ENCODE peak calls at places on chromosomes 2 and 18, in six cellular contexts. One of them, this sample, is unnamed.

GRCh38 chr18:55509631-55510372 is 78.2 kb downstream of the TCF4 start:
- DNase-seq in lower lobe of right lung: no peak
- DNase-seq in fibroblast of the aortic adventitia: peak; percentile 76
- DNase-seq in GM10248: peak; percentile 45
- DNase-seq in Panc1: no peak
- DNase-seq in fibroblast of pulmonary artery: peak; percentile 84
- DNase-seq in this sample: no peak

GRCh38 chr2:134301099-134301970 is 47.5 kb downstream of the MGAT5 start:
- DNase-seq in lower lobe of right lung: no peak
- DNase-seq in fibroblast of the aortic adventitia: peak; percentile 81
- DNase-seq in GM10248: no peak
- DNase-seq in Panc1: no peak
- DNase-seq in fibroblast of pulmonary artery: peak; percentile 63
- DNase-seq in this sample: no peak

GRCh38 chr18:68734311-68734710 is 19.4 kb upstream of the TMX3 start:
- DNase-seq in lower lobe of right lung: no peak
- DNase-seq in fibroblast of the aortic adventitia: peak; percentile 37
- DNase-seq in GM10248: no peak
- DNase-seq in Panc1: no peak
- DNase-seq in fibroblast of pulmonary artery: no peak
- DNase-seq in this sample: no peak

GRCh38 chr2:79453918-79454317 is 58.9 kb upstream of the CTNNA2 start:
- DNase-seq in lower lobe of right lung: no peak
- DNase-seq in fibroblast of the aortic adventitia: no peak
- DNase-seq in GM10248: no peak
- DNase-seq in Panc1: no peak
- DNase-seq in fibroblast of pulmonary artery: peak; percentile 2
- DNase-seq in this sample: no peak

GRCh38 chr2:113173563-113174368 is at the start of gene PSD4:
- DNase-seq in lower lobe of right lung: peak; percentile 88
- DNase-seq in fibroblast of the aortic adventitia: no peak
- DNase-seq in GM10248: peak; percentile 90
- DNase-seq in Panc1: no peak
- DNase-seq in fibroblast of pulmonary artery: no peak
- DNase-seq in this sample: peak; percentile 72

GRCh38 chr2:54975598-54976507 is 74.4 kb downstream of the RTN4 start:
- DNase-seq in lower lobe of right lung: no peak
- DNase-seq in fibroblast of the aortic adventitia: no peak
- DNase-seq in GM10248: no peak
- DNase-seq in Panc1: no peak
- DNase-seq in fibroblast of pulmonary artery: no peak
- DNase-seq in this sample: no peak

GRCh38 chr18:24600076-24600654 is 139.7 kb downstream of the HRH4 start:
- DNase-seq in lower lobe of right lung: no peak
- DNase-seq in fibroblast of the aortic adventitia: peak; percentile 77
- DNase-seq in GM10248: peak; percentile 22
- DNase-seq in Panc1: no peak
- DNase-seq in fibroblast of pulmonary artery: peak; percentile 76
- DNase-seq in this sample: no peak

GRCh38 chr2:197096649-197097048 is 170.1 kb upstream of the PGAP1 start:
- DNase-seq in lower lobe of right lung: no peak
- DNase-seq in fibroblast of the aortic adventitia: no peak
- DNase-seq in GM10248: no peak
- DNase-seq in Panc1: no peak
- DNase-seq in fibroblast of pulmonary artery: no peak
- DNase-seq in this sample: no peak

GRCh38 chr2:222671259-222672067 is at the start of gene MOGAT1:
- DNase-seq in lower lobe of right lung: peak; percentile 76
- DNase-seq in fibroblast of the aortic adventitia: no peak
- DNase-seq in GM10248: peak; percentile 26
- DNase-seq in Panc1: no peak
- DNase-seq in fibroblast of pulmonary artery: peak; percentile 7
- DNase-seq in this sample: no peak

GRCh38 chr2:121925466-121925865 is 170.0 kb downstream of the TSN start:
- DNase-seq in lower lobe of right lung: no peak
- DNase-seq in fibroblast of the aortic adventitia: no peak
- DNase-seq in GM10248: no peak
- DNase-seq in Panc1: no peak
- DNase-seq in fibroblast of pulmonary artery: no peak
- DNase-seq in this sample: no peak

GRCh38 chr2:197399887-197400540 is 34.8 kb downstream of the SF3B1 start:
- DNase-seq in lower lobe of right lung: no peak
- DNase-seq in fibroblast of the aortic adventitia: peak; percentile 40
- DNase-seq in GM10248: no peak
- DNase-seq in Panc1: no peak
- DNase-seq in fibroblast of pulmonary artery: no peak
- DNase-seq in this sample: no peak

GRCh38 chr2:203681978-203682377 is 24.5 kb upstream of the CD28 start:
- DNase-seq in lower lobe of right lung: no peak
- DNase-seq in fibroblast of the aortic adventitia: peak; percentile 43
- DNase-seq in GM10248: no peak
- DNase-seq in Panc1: no peak
- DNase-seq in fibroblast of pulmonary artery: peak; percentile 55
- DNase-seq in this sample: no peak

GRCh38 chr2:122863516-122863915 is 1108.1 kb downstream of the TSN start:
- DNase-seq in lower lobe of right lung: no peak
- DNase-seq in fibroblast of the aortic adventitia: no peak
- DNase-seq in GM10248: peak; percentile 23
- DNase-seq in Panc1: no peak
- DNase-seq in fibroblast of pulmonary artery: no peak
- DNase-seq in this sample: no peak

GRCh38 chr2:1455466-1455865 is 42.2 kb downstream of the TPO start:
- DNase-seq in lower lobe of right lung: no peak
- DNase-seq in fibroblast of the aortic adventitia: no peak
- DNase-seq in GM10248: no peak
- DNase-seq in Panc1: no peak
- DNase-seq in fibroblast of pulmonary artery: no peak
- DNase-seq in this sample: no peak

GRCh38 chr2:163682695-163683094 is 53.1 kb downstream of the FIGN start:
- DNase-seq in lower lobe of right lung: no peak
- DNase-seq in fibroblast of the aortic adventitia: peak; percentile 55
- DNase-seq in GM10248: no peak
- DNase-seq in Panc1: no peak
- DNase-seq in fibroblast of pulmonary artery: peak; percentile 65
- DNase-seq in this sample: no peak

GRCh38 chr2:239396881-239397681 is 3.7 kb downstream of the HDAC4 start:
- DNase-seq in lower lobe of right lung: peak; percentile 58
- DNase-seq in fibroblast of the aortic adventitia: no peak
- DNase-seq in GM10248: no peak
- DNase-seq in Panc1: no peak
- DNase-seq in fibroblast of pulmonary artery: no peak
- DNase-seq in this sample: peak; percentile 54

GRCh38 chr2:88737385-88737784 is 45.9 kb downstream of the RPIA start:
- DNase-seq in lower lobe of right lung: no peak
- DNase-seq in fibroblast of the aortic adventitia: peak; percentile 93
- DNase-seq in GM10248: no peak
- DNase-seq in Panc1: no peak
- DNase-seq in fibroblast of pulmonary artery: peak; percentile 95
- DNase-seq in this sample: no peak

GRCh38 chr18:10953672-10954071 is 195.7 kb downstream of the PIEZO2 start:
- DNase-seq in lower lobe of right lung: no peak
- DNase-seq in fibroblast of the aortic adventitia: no peak
- DNase-seq in GM10248: no peak
- DNase-seq in Panc1: no peak
- DNase-seq in fibroblast of pulmonary artery: no peak
- DNase-seq in this sample: no peak

GRCh38 chr2:99666256-99666655 is 176.4 kb upstream of the REV1 start:
- DNase-seq in lower lobe of right lung: no peak
- DNase-seq in fibroblast of the aortic adventitia: no peak
- DNase-seq in GM10248: no peak
- DNase-seq in Panc1: no peak
- DNase-seq in fibroblast of pulmonary artery: no peak
- DNase-seq in this sample: no peak

GRCh38 chr18:12654971-12655370 is 2.9 kb downstream of the SPIRE1 start:
- DNase-seq in lower lobe of right lung: no peak
- DNase-seq in fibroblast of the aortic adventitia: no peak
- DNase-seq in GM10248: no peak
- DNase-seq in Panc1: no peak
- DNase-seq in fibroblast of pulmonary artery: no peak
- DNase-seq in this sample: no peak

GRCh38 chr2:218482651-218483050 is 63.7 kb downstream of the VIL1 start:
- DNase-seq in lower lobe of right lung: no peak
- DNase-seq in fibroblast of the aortic adventitia: no peak
- DNase-seq in GM10248: no peak
- DNase-seq in Panc1: no peak
- DNase-seq in fibroblast of pulmonary artery: no peak
- DNase-seq in this sample: no peak

GRCh38 chr2:144462266-144462665 is 57.7 kb downstream of the ZEB2 start:
- DNase-seq in lower lobe of right lung: no peak
- DNase-seq in fibroblast of the aortic adventitia: no peak
- DNase-seq in GM10248: no peak
- DNase-seq in Panc1: no peak
- DNase-seq in fibroblast of pulmonary artery: no peak
- DNase-seq in this sample: no peak

GRCh38 chr2:144458536-144458935 is 61.4 kb downstream of the ZEB2 start:
- DNase-seq in lower lobe of right lung: no peak
- DNase-seq in fibroblast of the aortic adventitia: no peak
- DNase-seq in GM10248: no peak
- DNase-seq in Panc1: no peak
- DNase-seq in fibroblast of pulmonary artery: no peak
- DNase-seq in this sample: no peak

GRCh38 chr2:144459937-144460336 is 60.0 kb downstream of the ZEB2 start:
- DNase-seq in lower lobe of right lung: no peak
- DNase-seq in fibroblast of the aortic adventitia: peak; percentile 72
- DNase-seq in GM10248: no peak
- DNase-seq in Panc1: no peak
- DNase-seq in fibroblast of pulmonary artery: peak; percentile 91
- DNase-seq in this sample: no peak

GRCh38 chr2:144464730-144465129 is 55.2 kb downstream of the ZEB2 start:
- DNase-seq in lower lobe of right lung: no peak
- DNase-seq in fibroblast of the aortic adventitia: no peak
- DNase-seq in GM10248: no peak
- DNase-seq in Panc1: no peak
- DNase-seq in fibroblast of pulmonary artery: no peak
- DNase-seq in this sample: no peak

DNA sequence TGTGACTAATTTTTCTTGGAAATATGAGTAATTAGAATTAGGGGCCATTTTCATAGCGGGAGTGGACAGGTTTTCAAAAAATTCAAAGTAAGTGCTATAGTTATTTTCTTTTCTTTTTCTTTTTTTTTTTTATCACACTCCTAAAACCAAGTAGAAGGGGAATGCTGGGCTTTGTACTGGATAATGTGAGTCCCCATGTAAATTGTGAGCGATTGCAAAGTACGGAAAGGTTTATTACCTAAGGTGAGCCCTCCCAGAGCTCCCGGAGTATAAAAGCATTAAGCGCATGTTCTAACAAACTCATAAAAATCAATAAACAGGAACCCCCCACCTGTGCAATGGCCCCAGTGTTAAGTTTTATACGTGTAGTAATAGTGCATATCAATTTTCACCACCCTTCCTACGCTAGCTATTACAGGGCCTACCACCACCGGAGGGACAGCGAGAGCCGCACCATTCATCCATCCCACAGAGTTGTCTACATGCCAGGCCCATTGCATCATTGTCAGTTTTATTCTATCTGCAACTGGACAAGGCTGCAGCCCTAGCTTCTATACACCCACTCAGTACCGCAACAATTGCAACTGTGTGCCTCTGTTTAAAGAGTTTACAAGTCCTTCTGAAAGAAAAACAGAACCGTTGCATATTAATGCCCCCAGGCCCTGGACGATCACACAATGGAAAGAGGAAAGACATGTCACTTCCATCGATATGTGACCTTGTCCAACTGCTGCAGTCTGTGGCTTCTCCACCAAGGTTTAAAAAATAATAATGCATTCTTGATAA is 58.7 kb downstream of the ZEB2 start:
- DNase-seq in lower lobe of right lung: no peak
- DNase-seq in fibroblast of the aortic adventitia: no peak
- DNase-seq in GM10248: no peak
- DNase-seq in Panc1: no peak
- DNase-seq in fibroblast of pulmonary artery: peak; percentile 90
- DNase-seq in this sample: no peak
- TF ChIP-seq CTCF in lower lobe of right lung: no peak
- TF ChIP-seq CTCF in fibroblast of the aortic adventitia: no peak
- TF ChIP-seq CTCF in GM10248: no peak
- TF ChIP-seq CTCF in Panc1: no peak
- TF ChIP-seq CTCF in fibroblast of pulmonary artery: peak; percentile 25
- TF ChIP-seq CTCF in this sample: no peak

GRCh38 chr2:207835805-207836204 is 66.1 kb upstream of the FZD5 start:
- DNase-seq in lower lobe of right lung: no peak
- DNase-seq in fibroblast of the aortic adventitia: no peak
- DNase-seq in GM10248: no peak
- DNase-seq in Panc1: no peak
- DNase-seq in fibroblast of pulmonary artery: no peak
- DNase-seq in this sample: no peak

GRCh38 chr2:207833265-207833751 is 63.6 kb upstream of the FZD5 start:
- DNase-seq in lower lobe of right lung: no peak
- DNase-seq in fibroblast of the aortic adventitia: no peak
- DNase-seq in GM10248: peak; percentile 75
- DNase-seq in Panc1: no peak
- DNase-seq in fibroblast of pulmonary artery: no peak
- DNase-seq in this sample: no peak

GRCh38 chr2:207840101-207840500 is 70.4 kb upstream of the FZD5 start:
- DNase-seq in lower lobe of right lung: no peak
- DNase-seq in fibroblast of the aortic adventitia: no peak
- DNase-seq in GM10248: no peak
- DNase-seq in Panc1: no peak
- DNase-seq in fibroblast of pulmonary artery: no peak
- DNase-seq in this sample: no peak

GRCh38 chr2:207839575-207839974 is 69.9 kb upstream of the FZD5 start:
- DNase-seq in lower lobe of right lung: no peak
- DNase-seq in fibroblast of the aortic adventitia: no peak
- DNase-seq in GM10248: no peak
- DNase-seq in Panc1: no peak
- DNase-seq in fibroblast of pulmonary artery: no peak
- DNase-seq in this sample: no peak

GRCh38 chr2:207836526-207837133 is 66.9 kb upstream of the FZD5 start:
- DNase-seq in lower lobe of right lung: no peak
- DNase-seq in fibroblast of the aortic adventitia: peak; percentile 55
- DNase-seq in GM10248: no peak
- DNase-seq in Panc1: no peak
- DNase-seq in fibroblast of pulmonary artery: no peak
- DNase-seq in this sample: no peak
- TF ChIP-seq CTCF in lower lobe of right lung: no peak
- TF ChIP-seq CTCF in fibroblast of the aortic adventitia: no peak
- TF ChIP-seq CTCF in GM10248: no peak
- TF ChIP-seq CTCF in Panc1: no peak
- TF ChIP-seq CTCF in fibroblast of pulmonary artery: no peak
- TF ChIP-seq CTCF in this sample: no peak

GRCh38 chr2:35973132-35973736 is 382.3 kb upstream of the CRIM1 start:
- DNase-seq in lower lobe of right lung: no peak
- DNase-seq in fibroblast of the aortic adventitia: no peak
- DNase-seq in GM10248: no peak
- DNase-seq in Panc1: no peak
- DNase-seq in fibroblast of pulmonary artery: peak; percentile 50
- DNase-seq in this sample: no peak
- TF ChIP-seq CTCF in lower lobe of right lung: peak; percentile 50
- TF ChIP-seq CTCF in fibroblast of the aortic adventitia: no peak
- TF ChIP-seq CTCF in GM10248: peak; percentile 66
- TF ChIP-seq CTCF in Panc1: peak; percentile 75
- TF ChIP-seq CTCF in fibroblast of pulmonary artery: peak; percentile 60
- TF ChIP-seq CTCF in this sample: peak; percentile 39

GRCh38 chr2:219542931-219543595 is 546 bp downstream of the CHPF start:
- DNase-seq in lower lobe of right lung: no peak
- DNase-seq in fibroblast of the aortic adventitia: peak; percentile 25
- DNase-seq in GM10248: peak; percentile 41
- DNase-seq in Panc1: no peak
- DNase-seq in fibroblast of pulmonary artery: peak; percentile 37
- DNase-seq in this sample: no peak
- TF ChIP-seq CTCF in lower lobe of right lung: peak; percentile 5
- TF ChIP-seq CTCF in fibroblast of the aortic adventitia: no peak
- TF ChIP-seq CTCF in GM10248: no peak
- TF ChIP-seq CTCF in Panc1: no peak
- TF ChIP-seq CTCF in fibroblast of pulmonary artery: no peak
- TF ChIP-seq CTCF in this sample: no peak

This sample was measured in CD4-positive, alpha-beta T cell.